ENCODE peak calls at places on chromosomes 6 and 20, in eight cellular contexts. I is naive thymus-derived CD4-positive, alpha-beta T cell; W is left ventricle myocardium superior; V is endothelial cell; Y is left ventricle myocardium inferior; Q is tibial artery; B is mesothelial cell of epicardium; O is PC-9. P is an unnamed sample.

GRCh38 chr6:133741375-133741861 is 147.5 kb upstream of the TCF21 start:
- DNase-seq in Q (no peak), V (no peak), B (no peak), I (no peak), O (peak), W (no peak), Y (no peak), P (peak)

GRCh38 chr6:4687989-4688947 is 87.9 kb upstream of the CDYL start:
- DNase-seq in Q (no peak), Y (no peak), W (no peak), O (peak), V (no peak), I (no peak), B (no peak), P (peak)

GRCh38 chr20:60882776-60883303 is 369.2 kb upstream of the CDH4 start:
- DNase-seq in V (no peak), Q (no peak), Y (no peak), I (no peak), W (no peak), O (no peak), B (no peak), P (no peak)

GRCh38 chr6:111087106-111087835 is at the start of gene SLC16A10:
- DNase-seq in O (peak), B (peak), Y (peak), I (peak), W (peak), Q (peak), V (peak), P (peak)

GRCh38 chr6:73798592-73798991 is 102.6 kb downstream of the CD109 start:
- DNase-seq in O (peak), Y (no peak), Q (peak), I (no peak), W (no peak), B (no peak), V (no peak), P (peak)

GRCh38 chr20:7736336-7736735 is 203.9 kb downstream of the HAO1 start:
- DNase-seq in V (no peak), I (no peak), W (no peak), Y (no peak), Q (no peak), O (no peak), B (no peak), P (no peak)

GRCh38 chr6:77040566-77041195 is 422.6 kb downstream of the HTR1B start:
- DNase-seq in Y (no peak), V (no peak), O (no peak), W (no peak), I (no peak), B (no peak), Q (no peak), P (peak)

GRCh38 chr6:110534731-110535164 is 58.3 kb upstream of the SLC22A16 start:
- DNase-seq in O (no peak), V (no peak), Y (no peak), I (no peak), W (no peak), Q (no peak), B (no peak), P (peak)

GRCh38 chr6:83708970-83709747 is at the start of gene SNAP91:
- DNase-seq in O (no peak), V (peak), I (no peak), Y (no peak), Q (no peak), B (peak), W (no peak), P (peak)

GRCh38 chr6:19301980-19302379 is 535.2 kb upstream of the ID4 start:
- DNase-seq in O (peak), Y (no peak), I (no peak), B (no peak), V (no peak), W (no peak), Q (no peak), P (peak)

GRCh38 chr20:47360489-47361267 is 4.2 kb upstream of the ZMYND8 start:
- DNase-seq in B (peak), I (no peak), Q (peak), W (peak), V (peak), O (peak), Y (peak), P (peak)

GRCh38 chr20:7291319-7291943 is 523.9 kb downstream of the BMP2 start:
- DNase-seq in V (no peak), B (no peak), W (no peak), I (no peak), Q (no peak), Y (no peak), O (no peak), P (no peak)

GRCh38 chr6:14703586-14703985 is 542.3 kb upstream of the JARID2 start:
- DNase-seq in V (no peak), I (no peak), W (no peak), Q (no peak), O (no peak), B (no peak), Y (no peak), P (no peak)

GRCh38 chr6:68054776-68055175 is 580.3 kb upstream of the ADGRB3 start:
- DNase-seq in V (no peak), O (no peak), Q (no peak), W (no peak), B (no peak), Y (no peak), I (no peak), P (no peak)

GRCh38 chr6:135438907-135439535 is 58.5 kb downstream of the AHI1 start:
- DNase-seq in Q (no peak), O (no peak), V (no peak), B (no peak), I (no peak), Y (no peak), W (no peak), P (no peak)

GRCh38 chr6:151388997-151389639 is 2.2 kb downstream of the ZBTB2 start:
- DNase-seq in W (no peak), B (no peak), O (no peak), Q (no peak), V (peak), I (no peak), Y (no peak), P (peak)

GRCh38 chr6:104357928-104358327 is 501.8 kb downstream of the HACE1 start:
- DNase-seq in O (no peak), B (no peak), Q (no peak), Y (no peak), W (no peak), I (no peak), V (no peak), P (no peak)

GRCh38 chr20:17735959-17736621 is 36.3 kb downstream of the BANF2 start:
- DNase-seq in O (no peak), B (no peak), W (no peak), I (no peak), Y (no peak), Q (no peak), V (no peak), P (no peak)

GRCh38 chr6:37259191-37259590 is 1.2 kb upstream of the TMEM217 start:
- DNase-seq in V (no peak), Y (no peak), W (no peak), I (no peak), B (no peak), O (no peak), Q (no peak), P (no peak)

GRCh38 chr6:131281471-131282270 is 146.4 kb downstream of the AKAP7 start:
- DNase-seq in V (peak), Q (no peak), B (no peak), O (no peak), I (peak), W (peak), Y (peak), P (no peak)

GRCh38 chr6:2221724-2222274 is 23.6 kb downstream of the GMDS start:
- DNase-seq in W (no peak), O (no peak), Y (no peak), B (no peak), I (no peak), Q (no peak), V (no peak), P (no peak)

GRCh38 chr6:12030993-12031550 is 19.0 kb downstream of the HIVEP1 start:
- DNase-seq in I (no peak), W (no peak), B (no peak), Q (no peak), V (no peak), Y (no peak), O (no peak), P (no peak)

GRCh38 chr6:113819169-113819830 is 37.8 kb upstream of the MARCKS start:
- DNase-seq in W (no peak), B (no peak), I (no peak), Y (no peak), V (no peak), Q (no peak), O (peak), P (no peak)

GRCh38 chr6:100488231-100488630 is 23.5 kb upstream of the SIM1 start:
- DNase-seq in Q (no peak), I (no peak), O (no peak), V (no peak), B (no peak), W (no peak), Y (no peak), P (peak)

GRCh38 chr6:122790740-122791679 is 2.0 kb downstream of the SMPDL3A start:
- DNase-seq in O (no peak), Y (no peak), Q (no peak), B (no peak), I (no peak), V (no peak), W (no peak), P (no peak)

GRCh38 chr6:107621216-107621940 is 131.5 kb downstream of the SOBP start:
- DNase-seq in V (no peak), O (no peak), W (no peak), Y (no peak), Q (no peak), I (no peak), B (no peak), P (no peak)

GRCh38 chr6:111975501-111975900 is 78.4 kb upstream of the CCN6 start:
- DNase-seq in W (no peak), V (no peak), Y (no peak), B (no peak), Q (no peak), O (no peak), I (no peak), P (no peak)

GRCh38 chr20:46194409-46194808 is 76.3 kb downstream of the CD40 start:
- DNase-seq in V (no peak), O (no peak), Q (no peak), I (no peak), W (no peak), Y (no peak), B (no peak), P (no peak)

GRCh38 chr20:62063981-62064787 is 1.5 kb downstream of the TAF4 start:
- DNase-seq in O (peak), I (no peak), Q (no peak), Y (peak), W (peak), B (no peak), V (peak), P (peak)

GRCh38 chr20:4512891-4513550 is 208.7 kb upstream of the PRND start:
- DNase-seq in W (no peak), O (peak), I (no peak), Q (no peak), Y (no peak), V (no peak), B (no peak), P (peak)

GRCh38 chr20:38723982-38724602 is at the start of gene SLC32A1:
- DNase-seq in I (no peak), Y (no peak), W (no peak), B (peak), V (peak), Q (no peak), O (no peak), P (no peak)

GRCh38 chr20:44056010-44056698 is 130.8 kb downstream of the JPH2 start:
- DNase-seq in Q (peak), I (peak), V (peak), B (no peak), Y (no peak), W (peak), O (peak), P (no peak)

GRCh38 chr20:15654208-15654649 is 919.0 kb downstream of the KIF16B start:
- DNase-seq in Q (no peak), W (no peak), Y (no peak), V (peak), I (no peak), O (peak), B (no peak), P (peak)

GRCh38 chr6:56843476-56844349 is 111.2 kb upstream of the BEND6 start:
- DNase-seq in I (peak), V (peak), O (peak), Y (peak), B (peak), Q (peak), W (peak), P (peak)

GRCh38 chr20:44886276-44886671 is 769 bp downstream of the YWHAB start:
- DNase-seq in W (no peak), B (no peak), I (no peak), Q (no peak), Y (no peak), V (no peak), O (no peak), P (no peak)

P was measured in GM03348.